ENCODE peak calls at places on chromosomes 6 and 20, in eight cellular contexts. Q is CD8-positive, alpha-beta T cell; V is progenitor cell of endocrine pancreas; X is glutamatergic neuron; B is heart left ventricle; U is GM20000; H is fibroblast of the aortic adventitia; R is WTC11. Y is an unnamed sample.

GRCh38 chr6:169701218-169701952 is 444 bp downstream of the WDR27 start:
- DNase-seq in Q (no peak), V (no peak), X (peak), B (no peak), U (no peak), H (no peak), R (no peak), Y (no peak)

GRCh38 chr6:124963416-124964083 is 1.3 kb downstream of the RNF217 start:
- DNase-seq in Q (no peak), V (no peak), X (no peak), B (no peak), U (peak), H (peak), R (no peak), Y (no peak)

GRCh38 chr6:137423444-137424168 is 70.6 kb downstream of the OLIG3 start:
- DNase-seq in Q (no peak), V (no peak), X (peak), B (no peak), U (no peak), H (no peak), R (peak), Y (no peak)

GRCh38 chr6:144566868-144567615 is 281.9 kb downstream of the UTRN start:
- DNase-seq in Q (no peak), V (no peak), X (no peak), B (no peak), U (no peak), H (no peak), R (no peak), Y (no peak)

GRCh38 chr6:57207141-57207540 is 15.0 kb downstream of the RAB23 start:
- DNase-seq in Q (no peak), V (no peak), X (no peak), B (no peak), U (no peak), H (peak), R (no peak), Y (no peak)

GRCh38 chr6:35948725-35949124 is 27.8 kb upstream of the SRPK1 start:
- DNase-seq in Q (no peak), V (no peak), X (peak), B (no peak), U (no peak), H (peak), R (peak), Y (no peak)

GRCh38 chr6:121549741-121550140 is 114.3 kb downstream of the GJA1 start:
- DNase-seq in Q (no peak), V (no peak), X (no peak), B (no peak), U (no peak), H (peak), R (no peak), Y (no peak)

GRCh38 chr20:38337561-38338140 is 8.6 kb upstream of the LBP start:
- DNase-seq in Q (no peak), V (peak), X (peak), B (no peak), U (no peak), H (no peak), R (peak), Y (peak)

GRCh38 chr6:24394777-24395437 is 7.8 kb upstream of the MRS2 start:
- DNase-seq in Q (no peak), V (no peak), X (no peak), B (no peak), U (no peak), H (peak), R (no peak), Y (no peak)

GRCh38 chr20:34834459-34834893 is 9.0 kb upstream of the NCOA6 start:
- DNase-seq in Q (no peak), V (no peak), X (no peak), B (no peak), U (peak), H (peak), R (no peak), Y (no peak)
- TF ChIP-seq CTCF in Q (peak), V (peak), X (peak), B (peak), U (no peak), H (peak), R (no peak), Y (peak)

DNA sequence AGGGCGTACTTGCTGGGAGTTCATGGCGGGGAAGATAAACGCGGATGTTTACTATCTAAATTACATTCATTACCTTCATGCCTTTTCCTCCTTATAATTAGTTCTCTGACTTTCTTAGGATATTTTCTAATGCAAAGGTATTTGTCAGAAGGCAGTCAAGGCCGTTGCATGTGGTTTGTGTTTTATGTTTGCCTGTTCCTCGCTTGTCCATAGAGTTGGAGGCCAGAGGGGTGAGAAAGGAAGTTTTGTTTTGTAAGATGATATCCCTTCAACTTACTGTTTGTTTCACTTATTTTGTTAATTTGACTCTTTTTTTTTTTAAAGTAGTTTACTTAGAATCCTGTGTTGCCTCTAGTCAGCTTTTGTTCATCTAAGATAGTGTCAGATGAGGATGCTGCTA is 4.0 kb upstream of the CCN2 start:
- DNase-seq in Q (no peak), V (no peak), X (no peak), B (no peak), U (no peak), H (no peak), R (no peak), Y (no peak)
- TF ChIP-seq CTCF in Q (no peak), V (no peak), X (no peak), B (no peak), U (no peak), H (no peak), R (no peak), Y (no peak)

GRCh38 chr20:57582432-57583288 is 21.8 kb downstream of the PCK1 start:
- DNase-seq in Q (no peak), V (no peak), X (peak), B (peak), U (no peak), H (peak), R (peak), Y (peak)
- TF ChIP-seq CTCF in Q (no peak), V (peak), X (peak), B (peak), U (peak), H (peak), R (peak), Y (peak)

GRCh38 chr6:88161921-88162320 is 4.2 kb downstream of the CNR1 start:
- DNase-seq in Q (no peak), V (no peak), X (no peak), B (no peak), U (no peak), H (no peak), R (no peak), Y (no peak)

DNA sequence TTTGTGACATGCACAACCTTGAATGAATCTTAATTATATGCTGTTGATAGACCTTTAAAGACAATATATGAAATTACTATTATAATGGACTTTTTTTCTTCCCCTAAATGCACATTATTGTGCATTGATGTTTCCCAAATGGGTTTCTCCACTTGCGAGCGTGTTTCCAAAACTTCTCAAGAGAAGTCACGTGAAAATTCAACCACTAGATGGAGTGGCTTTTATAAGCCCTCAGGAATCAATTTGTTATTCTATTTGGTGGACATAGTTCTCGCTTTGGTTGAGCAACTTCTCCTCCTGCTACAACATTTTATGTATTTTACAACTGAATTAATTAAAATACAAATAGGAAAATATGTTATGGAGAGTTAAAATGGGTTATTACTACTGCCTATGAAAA is 9.0 kb downstream of the CNR1 start:
- DNase-seq in Q (no peak), V (no peak), X (no peak), B (no peak), U (no peak), H (peak), R (no peak), Y (no peak)
- TF ChIP-seq CTCF in Q (no peak), V (peak), X (no peak), B (no peak), U (no peak), H (peak), R (no peak), Y (peak)

DNA sequence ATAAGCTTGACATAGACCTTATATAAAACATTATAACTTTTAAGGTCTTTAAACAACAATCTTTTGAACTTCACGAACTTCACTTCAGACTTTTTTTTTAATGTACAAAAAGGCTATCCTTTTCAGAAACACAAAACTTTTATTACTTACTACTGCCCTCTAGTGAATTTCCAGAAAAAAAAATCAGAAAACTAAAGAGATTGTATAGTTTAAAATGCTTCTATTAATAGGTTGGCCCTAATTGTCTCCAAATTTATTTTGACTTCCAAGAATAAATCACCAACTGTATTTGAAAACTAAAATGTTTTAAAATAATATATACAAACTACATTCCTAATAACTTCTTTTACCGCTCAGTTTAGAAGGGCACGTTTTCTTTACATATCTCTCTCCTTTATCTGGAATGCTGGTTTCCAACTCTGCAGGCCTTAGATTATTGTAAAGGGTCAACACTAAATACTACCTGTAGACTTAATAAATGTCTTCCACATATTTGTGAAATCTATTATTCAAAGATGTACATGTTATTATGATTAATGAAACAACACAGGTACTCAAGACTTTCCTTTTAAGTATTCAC is 66.8 kb downstream of the LMBRD1 start:
- DNase-seq in Q (no peak), V (no peak), X (no peak), B (no peak), U (no peak), H (peak), R (no peak), Y (no peak)
- TF ChIP-seq CTCF in Q (peak), V (peak), X (peak), B (peak), U (no peak), H (peak), R (no peak), Y (peak)

GRCh38 chr6:95366414-95366813 is 210.9 kb upstream of the MANEA start:
- DNase-seq in Q (no peak), V (no peak), X (no peak), B (no peak), U (no peak), H (no peak), R (no peak), Y (no peak)

GRCh38 chr6:95365454-95365853 is 211.9 kb upstream of the MANEA start:
- DNase-seq in Q (no peak), V (no peak), X (no peak), B (no peak), U (no peak), H (no peak), R (no peak), Y (no peak)

DNA sequence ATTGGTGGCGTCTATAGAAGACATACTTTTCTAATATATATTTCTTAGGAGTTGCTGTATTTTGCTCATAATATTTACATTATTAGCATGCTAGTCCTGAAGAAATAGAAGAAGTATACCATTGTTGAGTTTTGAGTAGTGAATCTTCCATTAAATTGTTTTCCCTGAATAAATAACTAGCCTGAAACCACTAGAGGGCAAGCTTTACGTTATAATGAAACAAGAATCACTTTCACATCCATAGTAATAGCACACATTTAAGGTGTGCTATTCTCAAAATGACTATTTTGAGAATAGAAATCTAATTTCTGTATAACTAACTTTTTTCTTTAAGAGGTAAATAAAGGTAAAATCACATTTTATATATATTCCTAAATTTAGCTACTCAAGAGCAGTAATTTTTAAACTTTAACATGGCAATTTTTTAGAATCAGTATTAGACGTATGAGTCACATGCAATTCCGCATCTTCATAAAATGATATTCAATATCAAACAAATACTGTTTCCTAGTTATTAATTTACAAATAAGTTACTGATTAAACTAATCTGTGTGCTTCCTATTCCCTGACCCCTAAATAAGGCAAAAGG is 213.2 kb upstream of the MANEA start:
- DNase-seq in Q (no peak), V (no peak), X (no peak), B (no peak), U (peak), H (peak), R (no peak), Y (no peak)
- TF ChIP-seq CTCF in Q (no peak), V (peak), X (peak), B (peak), U (no peak), H (peak), R (peak), Y (peak)

GRCh38 chr6:4848382-4849068 is 72.3 kb downstream of the CDYL start:
- DNase-seq in Q (no peak), V (no peak), X (peak), B (peak), U (peak), H (peak), R (peak), Y (peak)
- TF ChIP-seq CTCF in Q (no peak), V (peak), X (peak), B (peak), U (peak), H (peak), R (no peak), Y (peak)

Y was measured in nephron progenitor cell.